ENCODE peak calls at places on chromosomes 5 and 9, in seven cellular contexts. F is GM23248; I is aorta; K is iPS DF 6.9; L is K562; T is CD8-positive, alpha-beta T cell; S is transverse colon. W is an unnamed sample. For H3K36me3, the result is how much of the 10 kb centered on the place peaks cover.

GRCh38 chr5:150488519-150489357 is 19.2 kb upstream of the NDST1 start:
- DNase-seq in T (no peak), I (peak), F (peak), K (no peak), L (peak), S (peak), W (no peak)

GRCh38 chr9:70255521-70255920 is 3.3 kb upstream of the SMC5 start:
- DNase-seq in F (peak), I (no peak), K (no peak), T (no peak), S (no peak), L (no peak), W (no peak)

GRCh38 chr9:107068581-107068980 is 205.6 kb downstream of the ZNF462 start:
- DNase-seq in T (no peak), F (no peak), K (no peak), L (no peak), I (no peak), S (peak), W (peak)

GRCh38 chr9:87085521-87085920 is 138.2 kb upstream of the GAS1 start:
- DNase-seq in F (no peak), T (no peak), K (no peak), S (no peak), L (no peak), I (no peak), W (no peak)

GRCh38 chr9:99466787-99467186 is 244.7 kb downstream of the SEC61B start:
- DNase-seq in T (no peak), L (no peak), S (no peak), F (no peak), I (no peak), K (no peak), W (no peak)

GRCh38 chr9:9730174-9730573 is 882.6 kb downstream of the PTPRD start:
- DNase-seq in L (no peak), I (no peak), F (no peak), T (no peak), S (no peak), K (no peak), W (no peak)

GRCh38 chr5:104785097-104785496 is 1222.5 kb upstream of the NUDT12 start:
- DNase-seq in I (no peak), F (no peak), L (no peak), K (no peak), T (no peak), S (no peak), W (no peak)

GRCh38 chr9:16809912-16810610 is 60.4 kb downstream of the BNC2 start:
- DNase-seq in K (peak), F (no peak), L (no peak), I (no peak), S (no peak), T (no peak), W (peak)

GRCh38 chr9:121992571-121993212 is 100.4 kb downstream of the TTLL11 start:
- DNase-seq in T (peak), L (peak), F (peak), K (peak), S (peak), I (no peak), W (peak)

DNA sequence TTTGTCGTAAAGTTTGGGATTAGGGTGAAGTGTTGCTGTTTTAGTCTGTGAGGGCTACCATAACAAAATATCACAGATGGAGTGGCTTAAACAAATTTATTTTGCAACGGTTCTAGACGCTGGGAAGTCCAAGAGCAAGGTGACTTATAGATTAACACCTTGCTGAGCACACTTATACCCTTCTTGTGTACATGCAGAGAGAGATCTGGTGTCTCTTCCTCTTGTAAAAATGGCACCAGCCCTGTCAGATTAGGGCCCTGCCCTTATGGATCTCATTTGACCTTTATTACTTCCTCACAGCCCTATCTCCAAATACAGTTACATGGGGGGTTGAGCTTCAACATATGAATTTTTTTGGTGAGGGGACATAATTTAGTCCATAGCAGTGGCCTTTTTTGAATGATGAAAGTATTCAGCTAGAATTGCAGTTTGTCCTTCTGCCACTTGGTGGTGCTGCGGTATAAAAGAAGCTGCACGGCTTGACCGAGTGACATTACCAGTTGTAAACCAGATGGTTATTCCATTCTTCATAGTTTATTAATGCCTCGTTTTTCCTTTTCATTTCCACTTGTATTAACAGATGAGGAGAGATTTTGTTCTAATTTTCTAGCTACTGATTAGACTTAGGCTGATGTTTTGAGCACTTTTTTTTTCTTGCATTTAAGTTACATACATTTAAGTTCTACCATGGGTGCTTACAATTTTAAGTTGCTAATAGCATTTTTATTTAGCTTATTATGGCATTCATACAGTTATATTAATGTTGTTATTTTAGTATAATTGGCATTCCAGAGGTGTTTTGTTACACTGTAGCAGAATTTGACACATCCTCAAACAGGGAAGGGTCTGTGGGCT is 19.4 kb downstream of the DCP2 start:
- DNase-seq in L (peak), I (peak), S (peak), F (peak), T (peak), K (peak), W (peak)
- H3K36me3 ChIP-seq in L (half or more), I (under half), S (under half), F (under half), T (under half), K (under half), W (under half)

DNA sequence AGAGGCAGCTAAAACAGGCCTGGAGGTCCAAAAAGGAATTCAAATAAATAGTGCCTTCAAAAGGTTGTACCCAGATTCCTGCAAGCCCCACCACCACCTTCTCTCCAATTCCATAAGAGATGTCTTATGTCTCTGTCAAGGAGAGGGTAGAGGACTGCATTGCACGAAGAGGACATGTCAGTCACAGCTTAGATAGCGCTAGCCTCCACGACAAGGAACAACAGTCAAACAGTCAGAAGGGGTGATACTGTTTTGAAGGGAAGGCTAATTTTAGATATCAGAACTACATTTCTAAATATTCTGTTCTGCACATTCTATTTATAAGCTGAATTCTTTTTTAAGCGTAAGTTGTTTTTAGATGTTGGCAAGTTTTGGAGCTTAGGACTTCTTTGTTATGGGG is 34.2 kb downstream of the PLAC8L1 start:
- DNase-seq in K (no peak), F (no peak), T (no peak), I (no peak), S (no peak), L (no peak), W (no peak)
- H3K36me3 ChIP-seq in K (under half), F (under half), T (under half), I (under half), S (under half), L (under half), W (under half)

DNA sequence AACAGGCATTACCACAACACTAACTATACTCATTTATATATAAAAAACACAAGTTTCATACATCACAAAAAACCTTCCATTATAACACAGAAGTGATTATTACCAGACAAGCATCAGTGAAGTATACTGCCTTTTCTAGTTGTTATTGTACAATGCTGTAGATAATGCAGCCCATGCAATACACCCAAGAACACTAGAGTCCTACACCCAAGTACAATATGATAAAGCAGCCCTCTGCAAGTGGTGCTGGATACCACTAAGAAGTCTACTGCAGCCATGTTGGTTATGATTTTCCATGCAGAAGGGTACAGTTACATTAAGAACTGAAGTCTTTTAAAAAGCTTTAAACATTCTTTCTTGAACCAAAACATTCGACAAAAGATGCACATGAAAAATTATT is 10.3 kb downstream of the ZFAND5 start:
- DNase-seq in K (no peak), L (no peak), F (no peak), T (no peak), S (no peak), I (no peak), W (no peak)
- H3K36me3 ChIP-seq in K (under half), L (half or more), F (half or more), T (under half), S (half or more), I (under half), W (half or more)

DNA sequence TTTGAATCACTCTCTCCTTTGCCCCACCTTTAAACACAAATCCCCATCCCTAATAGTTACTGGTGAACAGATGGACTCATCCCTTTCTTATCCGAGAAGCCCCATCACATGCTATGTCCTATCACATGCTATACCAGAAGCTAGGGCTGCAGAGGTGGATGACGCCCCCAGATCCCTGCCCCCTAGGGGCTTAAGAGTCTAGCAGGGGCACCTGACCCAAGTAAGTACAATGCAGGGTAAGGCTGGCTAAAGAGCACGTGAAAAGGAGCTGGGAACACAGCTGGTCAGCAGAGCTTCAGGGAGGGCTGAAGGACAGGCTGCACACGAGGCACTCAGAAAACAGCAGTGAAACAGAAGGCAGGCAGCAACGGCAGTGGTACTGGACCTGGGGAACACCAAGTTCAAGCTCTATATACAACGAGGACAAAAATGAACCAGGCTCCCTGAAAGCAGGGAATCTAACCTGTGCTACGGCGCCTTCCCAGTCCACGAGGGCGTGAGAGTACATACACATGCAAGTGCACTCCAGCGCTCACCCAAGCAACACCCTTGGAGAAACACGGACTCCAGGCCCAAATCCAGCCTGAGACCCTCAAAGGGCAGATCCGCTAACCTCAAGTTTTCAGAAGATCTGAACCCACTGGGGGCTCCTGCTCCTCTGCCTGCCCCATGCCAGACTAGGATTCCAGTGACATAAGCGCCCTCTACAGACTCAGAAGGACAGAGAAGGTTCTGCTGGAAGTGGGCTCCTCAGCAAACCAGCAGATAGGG is 57.5 kb downstream of the PSMB7 start:
- DNase-seq in L (no peak), K (no peak), S (no peak), T (peak), F (no peak), I (no peak), W (peak)
- H3K36me3 ChIP-seq in L (half or more), K (under half), S (under half), T (under half), F (under half), I (under half), W (under half)

GRCh38 chr5:169178269-169178668 is 122.7 kb downstream of the SLIT3 start:
- DNase-seq in I (no peak), L (no peak), T (no peak), F (no peak), S (no peak), K (no peak), W (no peak)

GRCh38 chr5:169177431-169177694 is 123.6 kb downstream of the SLIT3 start:
- DNase-seq in S (no peak), I (no peak), T (no peak), L (no peak), K (no peak), F (no peak), W (no peak)

GRCh38 chr5:169178754-169179153 is 122.2 kb downstream of the SLIT3 start:
- DNase-seq in K (no peak), I (no peak), T (no peak), F (no peak), L (no peak), S (no peak), W (no peak)

GRCh38 chr5:169174923-169175322 is 126.0 kb downstream of the SLIT3 start:
- DNase-seq in S (no peak), I (no peak), L (no peak), K (no peak), T (no peak), F (no peak), W (no peak)

DNA sequence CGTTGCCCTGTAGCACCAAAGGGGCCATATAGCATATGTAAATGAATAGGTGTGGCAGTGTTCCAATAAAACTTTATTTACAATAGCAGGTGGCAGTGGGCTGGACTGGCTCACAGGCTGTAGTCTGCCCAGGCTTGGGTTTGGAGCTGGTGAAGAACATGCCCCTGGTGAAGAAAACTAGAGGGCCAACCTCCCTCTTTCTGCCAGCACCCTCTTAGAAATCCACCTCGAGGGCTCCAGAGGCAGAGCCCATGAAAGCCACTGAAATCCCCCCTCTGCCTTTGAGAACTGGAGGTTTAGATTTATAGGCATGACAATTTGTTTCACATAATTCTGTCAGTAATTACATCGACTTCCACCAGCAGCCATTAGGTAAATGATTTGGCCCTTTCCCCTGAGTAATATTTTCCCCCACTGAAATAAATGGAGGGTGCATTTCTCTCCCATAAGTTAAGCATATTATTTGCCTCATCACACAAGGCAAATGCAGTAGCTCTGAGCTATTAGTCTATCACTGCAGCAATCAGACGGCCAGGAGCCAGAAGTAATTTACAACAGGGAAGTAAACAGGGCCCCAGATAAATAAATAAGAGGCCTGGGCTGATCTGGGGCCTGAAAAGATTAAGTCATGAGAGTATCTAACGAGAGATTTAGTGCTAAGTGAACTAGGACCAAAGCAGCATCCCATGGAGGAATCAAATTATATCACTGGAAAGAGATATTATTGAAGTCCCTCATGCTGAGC is 124.1 kb downstream of the SLIT3 start:
- DNase-seq in I (no peak), S (no peak), F (no peak), L (no peak), T (no peak), K (no peak), W (no peak)
- H3K36me3 ChIP-seq in I (under half), S (under half), F (under half), L (under half), T (under half), K (under half), W (under half)

DNA sequence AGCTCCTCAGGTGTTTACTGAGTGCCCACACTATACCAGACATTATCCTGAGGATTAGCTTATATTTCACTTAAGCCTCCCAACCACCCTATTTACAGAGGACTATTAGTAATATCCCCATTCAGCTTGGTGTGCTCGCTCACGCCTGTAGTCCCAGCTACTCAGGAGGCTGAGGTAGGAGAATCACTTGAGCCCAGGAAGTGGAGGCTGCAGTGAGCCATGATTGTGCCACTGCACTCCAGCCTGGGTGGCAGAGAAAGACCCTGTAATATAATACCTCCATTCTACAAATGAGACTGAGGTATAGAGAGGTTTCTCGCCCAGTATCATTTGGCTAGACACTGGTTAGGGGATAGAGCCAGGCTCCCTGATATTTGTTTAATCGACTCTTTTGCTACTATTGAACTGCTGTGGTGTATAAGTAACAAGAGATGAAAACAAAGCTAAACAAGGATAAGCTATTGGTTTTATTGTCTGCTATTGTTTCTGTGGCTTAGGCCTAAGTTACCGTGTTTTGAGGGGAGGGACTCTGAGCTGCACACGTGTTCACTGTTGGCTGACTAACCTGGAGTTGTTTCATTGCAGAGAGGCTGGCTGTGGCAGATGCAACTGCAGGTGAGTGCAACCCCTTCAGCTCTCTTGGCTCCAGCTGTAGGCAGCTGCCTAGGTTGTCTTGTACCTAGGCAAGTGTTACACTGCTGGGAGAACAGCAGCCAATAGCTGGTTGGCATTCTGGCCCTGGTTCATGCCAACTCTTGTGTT is 17.8 kb upstream of the MATR3 start:
- DNase-seq in I (no peak), K (no peak), S (peak), F (no peak), L (peak), T (no peak), W (peak)
- H3K36me3 ChIP-seq in I (under half), K (under half), S (under half), F (under half), L (half or more), T (under half), W (half or more)

GRCh38 chr5:170251462-170251861 is 18.7 kb downstream of the C5orf58 start:
- DNase-seq in L (no peak), F (no peak), S (no peak), T (no peak), I (no peak), K (no peak), W (no peak)

GRCh38 chr5:170254056-170254455 is 21.3 kb downstream of the C5orf58 start:
- DNase-seq in K (no peak), I (no peak), T (peak), F (no peak), S (no peak), L (no peak), W (no peak)

GRCh38 chr5:170250810-170251317 is 18.1 kb downstream of the C5orf58 start:
- DNase-seq in K (no peak), T (no peak), S (no peak), L (no peak), I (no peak), F (no peak), W (no peak)

GRCh38 chr5:170252109-170252508 is 19.3 kb downstream of the C5orf58 start:
- DNase-seq in F (no peak), K (no peak), T (no peak), S (no peak), L (no peak), I (no peak), W (no peak)

GRCh38 chr5:170252710-170253350 is 20.0 kb downstream of the C5orf58 start:
- DNase-seq in L (no peak), I (no peak), K (no peak), T (no peak), S (no peak), F (no peak), W (no peak)
- H3K36me3 ChIP-seq in L (under half), I (under half), K (under half), T (half or more), S (under half), F (under half), W (under half)

W was measured in HAP-1.